ENCODE peak calls at places on chromosomes 2 and 18, in seven cellular contexts. One of them, this sample, is unnamed.

GRCh38 chr2:100260712-100261620 is 61.3 kb downstream of the LONRF2 start:
- DNase-seq in HT1080: peak
- DNase-seq in GM13977: peak
- DNase-seq in A549: peak
- DNase-seq in LoVo: no peak
- DNase-seq in NCI-H1694: peak
- DNase-seq in adipocyte: peak
- DNase-seq in this sample: peak

GRCh38 chr2:88265352-88265960 is 95.3 kb downstream of the THNSL2 start:
- DNase-seq in HT1080: peak
- DNase-seq in GM13977: peak
- DNase-seq in A549: peak
- DNase-seq in LoVo: peak
- DNase-seq in NCI-H1694: no peak
- DNase-seq in adipocyte: peak
- DNase-seq in this sample: peak

GRCh38 chr2:6877402-6878305 is at the start of gene RSAD2:
- DNase-seq in HT1080: peak
- DNase-seq in GM13977: no peak
- DNase-seq in A549: no peak
- DNase-seq in LoVo: peak
- DNase-seq in NCI-H1694: peak
- DNase-seq in adipocyte: peak
- DNase-seq in this sample: no peak

GRCh38 chr2:238135601-238136150 is 2.8 kb upstream of the KLHL30 start:
- DNase-seq in HT1080: no peak
- DNase-seq in GM13977: no peak
- DNase-seq in A549: no peak
- DNase-seq in LoVo: no peak
- DNase-seq in NCI-H1694: no peak
- DNase-seq in adipocyte: no peak
- DNase-seq in this sample: no peak

GRCh38 chr2:138170495-138170894 is 206.2 kb downstream of the HNMT start:
- DNase-seq in HT1080: no peak
- DNase-seq in GM13977: no peak
- DNase-seq in A549: no peak
- DNase-seq in LoVo: no peak
- DNase-seq in NCI-H1694: no peak
- DNase-seq in adipocyte: no peak
- DNase-seq in this sample: no peak

GRCh38 chr2:187319441-187320108 is 128.5 kb downstream of the CALCRL start:
- DNase-seq in HT1080: peak
- DNase-seq in GM13977: no peak
- DNase-seq in A549: no peak
- DNase-seq in LoVo: no peak
- DNase-seq in NCI-H1694: no peak
- DNase-seq in adipocyte: no peak
- DNase-seq in this sample: no peak

GRCh38 chr2:218318241-218318640 is 25.9 kb upstream of the TMBIM1 start:
- DNase-seq in HT1080: no peak
- DNase-seq in GM13977: no peak
- DNase-seq in A549: no peak
- DNase-seq in LoVo: no peak
- DNase-seq in NCI-H1694: no peak
- DNase-seq in adipocyte: no peak
- DNase-seq in this sample: no peak

GRCh38 chr2:15693926-15694588 is 102.4 kb downstream of the DDX1 start:
- DNase-seq in HT1080: no peak
- DNase-seq in GM13977: no peak
- DNase-seq in A549: no peak
- DNase-seq in LoVo: no peak
- DNase-seq in NCI-H1694: no peak
- DNase-seq in adipocyte: peak
- DNase-seq in this sample: no peak

GRCh38 chr2:25349397-25349796 is 7.7 kb upstream of the DNMT3A start:
- DNase-seq in HT1080: peak
- DNase-seq in GM13977: no peak
- DNase-seq in A549: no peak
- DNase-seq in LoVo: no peak
- DNase-seq in NCI-H1694: no peak
- DNase-seq in adipocyte: peak
- DNase-seq in this sample: no peak

GRCh38 chr18:39166776-39167175 is 1601.2 kb upstream of the CELF4 start:
- DNase-seq in HT1080: no peak
- DNase-seq in GM13977: no peak
- DNase-seq in A549: no peak
- DNase-seq in LoVo: no peak
- DNase-seq in NCI-H1694: no peak
- DNase-seq in adipocyte: no peak
- DNase-seq in this sample: no peak

GRCh38 chr18:61742555-61743429 is 150.0 kb downstream of the RNF152 start:
- DNase-seq in HT1080: no peak
- DNase-seq in GM13977: no peak
- DNase-seq in A549: no peak
- DNase-seq in LoVo: no peak
- DNase-seq in NCI-H1694: no peak
- DNase-seq in adipocyte: no peak
- DNase-seq in this sample: no peak

GRCh38 chr2:80499095-80499494 is 194.5 kb upstream of the LRRTM1 start:
- DNase-seq in HT1080: peak
- DNase-seq in GM13977: no peak
- DNase-seq in A549: no peak
- DNase-seq in LoVo: peak
- DNase-seq in NCI-H1694: peak
- DNase-seq in adipocyte: peak
- DNase-seq in this sample: no peak

GRCh38 chr2:240954436-240955305 is 43.7 kb upstream of the SNED1 start:
- DNase-seq in HT1080: no peak
- DNase-seq in GM13977: no peak
- DNase-seq in A549: no peak
- DNase-seq in LoVo: no peak
- DNase-seq in NCI-H1694: no peak
- DNase-seq in adipocyte: no peak
- DNase-seq in this sample: no peak

GRCh38 chr18:56315363-56315762 is 323.0 kb downstream of the TXNL1 start:
- DNase-seq in HT1080: peak
- DNase-seq in GM13977: no peak
- DNase-seq in A549: no peak
- DNase-seq in LoVo: no peak
- DNase-seq in NCI-H1694: no peak
- DNase-seq in adipocyte: peak
- DNase-seq in this sample: no peak

GRCh38 chr2:42767080-42767898 is 3.4 kb upstream of the OXER1 start:
- DNase-seq in HT1080: no peak
- DNase-seq in GM13977: no peak
- DNase-seq in A549: no peak
- DNase-seq in LoVo: no peak
- DNase-seq in NCI-H1694: no peak
- DNase-seq in adipocyte: no peak
- DNase-seq in this sample: no peak

GRCh38 chr2:179584760-179585159 is 276.7 kb downstream of the ZNF385B start:
- DNase-seq in HT1080: no peak
- DNase-seq in GM13977: no peak
- DNase-seq in A549: no peak
- DNase-seq in LoVo: no peak
- DNase-seq in NCI-H1694: no peak
- DNase-seq in adipocyte: no peak
- DNase-seq in this sample: no peak

GRCh38 chr2:171185941-171186340 is 25.2 kb upstream of the TLK1 start:
- DNase-seq in HT1080: peak
- DNase-seq in GM13977: no peak
- DNase-seq in A549: no peak
- DNase-seq in LoVo: no peak
- DNase-seq in NCI-H1694: no peak
- DNase-seq in adipocyte: peak
- DNase-seq in this sample: no peak

GRCh38 chr18:40413160-40413559 is 1541.9 kb upstream of the PIK3C3 start:
- DNase-seq in HT1080: peak
- DNase-seq in GM13977: no peak
- DNase-seq in A549: no peak
- DNase-seq in LoVo: no peak
- DNase-seq in NCI-H1694: peak
- DNase-seq in adipocyte: no peak
- DNase-seq in this sample: no peak

GRCh38 chr18:63410792-63411191 is 11.5 kb downstream of the VPS4B start:
- DNase-seq in HT1080: peak
- DNase-seq in GM13977: no peak
- DNase-seq in A549: no peak
- DNase-seq in LoVo: peak
- DNase-seq in NCI-H1694: no peak
- DNase-seq in adipocyte: peak
- DNase-seq in this sample: no peak

GRCh38 chr2:88190808-88191721 is 20.9 kb downstream of the THNSL2 start:
- DNase-seq in HT1080: no peak
- DNase-seq in GM13977: peak
- DNase-seq in A549: peak
- DNase-seq in LoVo: peak
- DNase-seq in NCI-H1694: no peak
- DNase-seq in adipocyte: peak
- DNase-seq in this sample: peak

GRCh38 chr18:6876646-6877045 is 147.1 kb downstream of the ARHGAP28 start:
- DNase-seq in HT1080: no peak
- DNase-seq in GM13977: no peak
- DNase-seq in A549: no peak
- DNase-seq in LoVo: no peak
- DNase-seq in NCI-H1694: no peak
- DNase-seq in adipocyte: peak
- DNase-seq in this sample: no peak

GRCh38 chr2:85741811-85742507 is 11.8 kb upstream of the ATOH8 start:
- DNase-seq in HT1080: peak
- DNase-seq in GM13977: no peak
- DNase-seq in A549: peak
- DNase-seq in LoVo: no peak
- DNase-seq in NCI-H1694: no peak
- DNase-seq in adipocyte: peak
- DNase-seq in this sample: no peak